ENCODE peak calls at places on chromosomes 7 and 10, in four cellular contexts. X, M, R and D are unnamed samples. For H3K4me1, the result is how much of the 10 kb centered on the place peaks cover.

GRCh38 chr10:19498348-19499290 is 317.6 kb upstream of the PLXDC2 start:
- DNase-seq in X (no peak), M (peak), R (no peak), D (no peak)

GRCh38 chr10:120209124-120209523 is 247.9 kb upstream of the PLPP4 start:
- DNase-seq in X (no peak), M (no peak), R (no peak), D (no peak)

GRCh38 chr10:13074562-13075451 is 25.2 kb upstream of the OPTN start:
- DNase-seq in X (peak), M (peak), R (peak), D (peak)

GRCh38 chr10:99983280-99983988 is 26.3 kb downstream of the DNMBP start:
- DNase-seq in X (no peak), M (peak), R (no peak), D (no peak)

GRCh38 chr7:50687575-50688261 is 95.0 kb downstream of the GRB10 start:
- DNase-seq in X (no peak), M (no peak), R (no peak), D (no peak)

GRCh38 chr10:113753020-113753692 is 1.7 kb downstream of the PLEKHS1 start:
- DNase-seq in X (no peak), M (no peak), R (no peak), D (peak)

GRCh38 chr7:13159467-13160184 is 472.2 kb downstream of the ARL4A start:
- DNase-seq in X (no peak), M (no peak), R (no peak), D (no peak)

GRCh38 chr7:129831424-129832058 is 121.2 kb downstream of the UBE2H start:
- DNase-seq in X (peak), M (peak), R (no peak), D (peak)

GRCh38 chr7:129093867-129094456 is 39.1 kb upstream of the TNPO3 start:
- DNase-seq in X (no peak), M (no peak), R (no peak), D (no peak)

GRCh38 chr7:14233026-14233897 is 243.8 kb upstream of the ETV1 start:
- DNase-seq in X (no peak), M (no peak), R (no peak), D (no peak)

GRCh38 chr10:38027992-38028391 is 17.5 kb downstream of the ZNF33A start:
- DNase-seq in X (peak), M (no peak), R (no peak), D (no peak)

GRCh38 chr7:151424799-151425198 is 15.0 kb upstream of the WDR86 start:
- DNase-seq in X (no peak), M (no peak), R (no peak), D (no peak)

GRCh38 chr10:128804411-128804810 is 662.6 kb upstream of the MGMT start:
- DNase-seq in X (no peak), M (no peak), R (no peak), D (no peak)

GRCh38 chr10:84348431-84348830 is 20.0 kb downstream of the CCSER2 start:
- DNase-seq in X (no peak), M (no peak), R (no peak), D (no peak)

GRCh38 chr10:129894721-129895120 is 69.4 kb downstream of the EBF3 start:
- DNase-seq in X (no peak), M (no peak), R (no peak), D (no peak)

GRCh38 chr10:74058658-74059057 is 60.7 kb downstream of the VCL start:
- DNase-seq in X (peak), M (no peak), R (peak), D (peak)

GRCh38 chr10:79316671-79317431 is 30.4 kb upstream of the PPIF start:
- DNase-seq in X (no peak), M (no peak), R (no peak), D (no peak)

GRCh38 chr10:75111906-75112703 is 649 bp downstream of the SAMD8 start:
- DNase-seq in X (peak), M (peak), R (peak), D (peak)

GRCh38 chr7:31488562-31489203 is 25.2 kb upstream of the ITPRID1 start:
- DNase-seq in X (peak), M (no peak), R (no peak), D (peak)

GRCh38 chr10:97188234-97188847 is 2.6 kb upstream of the SLIT1 start:
- DNase-seq in X (no peak), M (no peak), R (no peak), D (peak)

GRCh38 chr7:23696916-23697441 is 13.0 kb upstream of the STK31 start:
- DNase-seq in X (peak), M (no peak), R (peak), D (peak)

GRCh38 chr10:72611783-72612182 is 14.1 kb downstream of the MICU1 start:
- DNase-seq in X (no peak), M (no peak), R (no peak), D (peak)

GRCh38 chr10:103772096-103772845 is 83.1 kb downstream of the SH3PXD2A start:
- DNase-seq in X (peak), M (peak), R (peak), D (peak)

GRCh38 chr7:28529755-28530154 is 117.4 kb downstream of the CREB5 start:
- DNase-seq in X (no peak), M (no peak), R (no peak), D (no peak)

GRCh38 chr7:50618281-50618680 is 53.1 kb upstream of the DDC start:
- DNase-seq in X (no peak), M (no peak), R (no peak), D (no peak)

GRCh38 chr10:66788142-66788541 is 137.7 kb upstream of the LRRTM3 start:
- DNase-seq in X (no peak), M (no peak), R (no peak), D (no peak)

GRCh38 chr7:117269895-117270294 is 53.0 kb downstream of the WNT2 start:
- DNase-seq in X (no peak), M (no peak), R (no peak), D (no peak)

GRCh38 chr7:38748056-38748610 is 117.0 kb upstream of the AMPH start:
- DNase-seq in X (no peak), M (peak), R (no peak), D (no peak)

GRCh38 chr7:67758551-67758950 is 761.9 kb downstream of the TYW1 start:
- DNase-seq in X (no peak), M (no peak), R (no peak), D (no peak)

GRCh38 chr7:148712610-148713330 is 14.1 kb downstream of the CUL1 start:
- DNase-seq in X (no peak), M (no peak), R (no peak), D (no peak)

GRCh38 chr10:72292223-72292691 is 18.5 kb downstream of the DDIT4 start:
- DNase-seq in X (peak), M (no peak), R (no peak), D (peak)

GRCh38 chr10:82558208-82558607 is 683.2 kb downstream of the NRG3 start:
- DNase-seq in X (no peak), M (no peak), R (no peak), D (no peak)

GRCh38 chr10:24208661-24209420 is at the start of gene KIAA1217:
- DNase-seq in X (no peak), M (peak), R (no peak), D (peak)

DNA sequence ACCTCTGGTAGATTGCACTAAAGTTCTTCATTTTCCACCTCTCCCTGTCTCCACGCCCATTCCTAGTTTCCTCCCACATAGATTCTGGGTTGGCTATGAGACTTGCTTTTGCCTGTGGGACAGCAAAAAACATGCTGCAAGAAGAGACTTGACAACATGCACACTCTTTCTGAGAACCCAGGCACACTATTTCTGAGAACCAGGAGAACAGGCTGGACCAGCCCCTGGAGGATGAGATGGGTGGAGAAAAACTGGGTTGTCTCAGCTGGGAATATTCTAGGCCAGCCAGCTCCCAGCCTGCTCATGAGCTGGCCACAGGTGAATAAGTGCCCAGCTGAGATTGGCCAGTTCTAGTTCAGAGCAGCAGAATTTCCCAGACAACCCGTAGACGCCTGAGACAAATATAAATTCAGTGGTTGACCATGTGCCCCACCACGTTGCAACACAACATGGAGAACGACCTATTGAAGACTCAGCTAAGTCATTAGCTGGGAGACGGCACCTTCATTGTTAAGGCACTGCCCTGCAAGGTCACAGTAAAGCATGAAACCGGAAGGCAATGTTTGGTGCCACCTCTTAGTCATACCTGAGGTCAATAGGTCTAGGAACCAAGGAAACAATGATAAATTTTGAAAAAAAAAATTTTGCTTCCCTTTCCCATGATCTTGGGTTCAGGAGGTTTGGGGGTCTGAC is 92.7 kb upstream of the AKR1E2 start:
- DNase-seq in X (no peak), M (no peak), R (no peak), D (no peak)
- H3K27ac ChIP-seq in X (no peak), M (no peak), R (no peak), D (no peak)

GRCh38 chr7:77687747-77688144 is 8.5 kb upstream of the RSBN1L start:
- DNase-seq in X (no peak), M (no peak), R (peak), D (no peak)
- H3K4me1 ChIP-seq in X (under half), M (under half), R (under half), D (half or more)

GRCh38 chr10:29862926-29863614 is 196.3 kb downstream of the JCAD start:
- DNase-seq in X (peak), M (no peak), R (no peak), D (peak)

GRCh38 chr10:29859521-29860130 is 199.8 kb downstream of the JCAD start:
- DNase-seq in X (no peak), M (no peak), R (no peak), D (no peak)

GRCh38 chr10:29858352-29859267 is 200.8 kb downstream of the JCAD start:
- DNase-seq in X (peak), M (peak), R (no peak), D (peak)

GRCh38 chr10:29860159-29860558 is 199.2 kb downstream of the JCAD start:
- DNase-seq in X (no peak), M (no peak), R (no peak), D (no peak)

DNA sequence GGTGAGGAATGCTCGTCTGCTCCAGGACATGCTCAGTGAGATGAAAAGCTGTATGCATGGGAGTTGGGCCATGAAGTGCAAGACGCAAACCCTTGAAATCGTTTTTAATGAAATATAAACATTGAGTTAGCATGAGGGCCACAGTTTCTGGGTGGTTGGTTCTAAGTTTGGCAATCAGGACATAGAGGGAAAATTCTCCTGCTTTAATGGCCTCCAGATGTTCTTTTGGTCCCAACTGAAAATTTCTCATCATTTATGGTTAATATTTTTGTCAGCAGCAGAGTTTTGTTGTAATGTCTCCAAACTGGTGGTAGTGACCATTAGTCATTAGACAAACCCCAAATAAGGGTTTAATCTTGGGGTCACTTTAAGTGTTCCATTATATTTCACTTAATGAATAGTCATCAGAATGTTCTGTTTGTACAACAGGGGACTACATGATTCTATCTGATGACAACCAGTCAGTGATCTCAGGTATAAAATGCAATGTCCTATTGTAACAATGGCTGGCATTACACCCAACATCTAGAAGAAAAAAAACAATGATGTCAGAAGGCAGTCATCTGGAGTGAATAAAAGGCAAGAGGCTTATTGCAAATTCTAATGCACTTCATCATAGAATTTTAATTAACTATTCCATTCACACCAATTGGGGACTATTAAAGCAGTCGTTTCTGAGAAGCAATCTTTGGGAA is 197.4 kb downstream of the JCAD start:
- DNase-seq in X (no peak), M (no peak), R (no peak), D (peak)
- H3K27ac ChIP-seq in X (no peak), M (no peak), R (no peak), D (peak)

GRCh38 chr10:132360766-132361447 is 28.9 kb downstream of the LRRC27 start:
- DNase-seq in X (no peak), M (no peak), R (no peak), D (no peak)

GRCh38 chr10:132363376-132363775 is 31.4 kb downstream of the LRRC27 start:
- DNase-seq in X (no peak), M (no peak), R (no peak), D (no peak)

GRCh38 chr10:132359305-132360040 is 27.5 kb downstream of the LRRC27 start:
- DNase-seq in X (no peak), M (no peak), R (no peak), D (no peak)

GRCh38 chr10:132362151-132362611 is 30.2 kb downstream of the LRRC27 start:
- DNase-seq in X (no peak), M (no peak), R (no peak), D (no peak)

DNA sequence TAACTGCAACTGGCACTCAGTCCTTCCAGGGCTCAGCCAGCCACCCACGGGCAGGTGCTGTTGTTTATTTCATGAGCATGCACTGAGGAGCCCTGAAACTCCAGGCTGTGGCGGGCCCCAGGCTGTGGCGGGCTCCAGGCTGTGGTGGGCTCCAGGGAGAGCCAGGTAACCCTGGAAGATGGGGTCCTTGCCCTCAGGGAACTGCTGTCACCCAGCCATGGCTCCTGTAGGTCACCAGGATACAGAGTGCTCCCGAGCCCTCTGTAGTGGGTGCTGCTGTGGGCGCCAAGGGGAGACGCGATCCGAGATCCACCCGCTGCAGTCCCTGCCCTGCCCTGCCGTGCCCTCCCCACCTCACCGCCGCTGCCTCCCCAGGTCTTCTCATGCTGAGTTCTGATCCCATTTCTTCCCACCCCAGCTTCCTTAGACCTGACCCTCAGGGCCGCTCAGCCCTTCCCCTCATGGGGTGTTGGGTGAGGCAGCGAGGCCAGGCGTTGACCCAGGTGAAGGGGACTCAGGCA is 29.6 kb downstream of the LRRC27 start:
- DNase-seq in X (no peak), M (no peak), R (no peak), D (no peak)
- H3K4me1 ChIP-seq in X (under half), M (under half), R (under half), D (under half)